ENCODE peak calls at places on chromosomes 2 and 18, in six cellular contexts. One of them, this sample, is unnamed.

GRCh38 chr2:233267516-233268245 is 16.2 kb downstream of the ATG16L1 start:
- DNase-seq in Caco-2: no peak
- DNase-seq in ovary: no peak
- DNase-seq in upper lobe of right lung: no peak
- DNase-seq in HCT116: no peak
- DNase-seq in cardiac muscle cell: no peak
- DNase-seq in this sample: peak

GRCh38 chr2:287471-287885 is 413 bp downstream of the ALKAL2 start:
- DNase-seq in ovary: peak
- DNase-seq in upper lobe of right lung: peak
- DNase-seq in cardiac muscle cell: peak
- DNase-seq in Caco-2: no peak
- DNase-seq in HCT116: no peak
- DNase-seq in this sample: no peak

GRCh38 chr2:216549926-216550690 is 51.5 kb downstream of the RPL37A start:
- DNase-seq in Caco-2: no peak
- DNase-seq in upper lobe of right lung: no peak
- DNase-seq in HCT116: no peak
- DNase-seq in cardiac muscle cell: no peak
- DNase-seq in ovary: no peak
- DNase-seq in this sample: no peak

GRCh38 chr2:29053223-29053622 is 21.1 kb downstream of the PCARE start:
- DNase-seq in upper lobe of right lung: no peak
- DNase-seq in HCT116: peak
- DNase-seq in Caco-2: no peak
- DNase-seq in cardiac muscle cell: no peak
- DNase-seq in ovary: no peak
- DNase-seq in this sample: no peak

GRCh38 chr2:222903234-222904220 is 42.7 kb downstream of the ACSL3 start:
- DNase-seq in ovary: no peak
- DNase-seq in Caco-2: peak
- DNase-seq in upper lobe of right lung: no peak
- DNase-seq in HCT116: no peak
- DNase-seq in cardiac muscle cell: peak
- DNase-seq in this sample: no peak

GRCh38 chr2:80896576-80896975 is 592.0 kb upstream of the LRRTM1 start:
- DNase-seq in HCT116: no peak
- DNase-seq in Caco-2: no peak
- DNase-seq in cardiac muscle cell: no peak
- DNase-seq in ovary: no peak
- DNase-seq in upper lobe of right lung: no peak
- DNase-seq in this sample: no peak

GRCh38 chr18:45276878-45277277 is 338.4 kb upstream of the SLC14A2 start:
- DNase-seq in ovary: no peak
- DNase-seq in Caco-2: no peak
- DNase-seq in upper lobe of right lung: no peak
- DNase-seq in cardiac muscle cell: no peak
- DNase-seq in HCT116: no peak
- DNase-seq in this sample: no peak

GRCh38 chr2:199274-199966 is 64.4 kb downstream of the SH3YL1 start:
- DNase-seq in Caco-2: no peak
- DNase-seq in upper lobe of right lung: no peak
- DNase-seq in cardiac muscle cell: no peak
- DNase-seq in HCT116: no peak
- DNase-seq in ovary: no peak
- DNase-seq in this sample: no peak

GRCh38 chr18:28794459-28795245 is 617.7 kb upstream of the CDH2 start:
- DNase-seq in HCT116: no peak
- DNase-seq in ovary: no peak
- DNase-seq in cardiac muscle cell: peak
- DNase-seq in upper lobe of right lung: no peak
- DNase-seq in Caco-2: no peak
- DNase-seq in this sample: no peak

GRCh38 chr2:241224068-241224850 is 35.8 kb downstream of the ANO7 start:
- DNase-seq in cardiac muscle cell: peak
- DNase-seq in ovary: no peak
- DNase-seq in upper lobe of right lung: no peak
- DNase-seq in HCT116: no peak
- DNase-seq in Caco-2: no peak
- DNase-seq in this sample: no peak

GRCh38 chr18:415627-416612 is 84.6 kb downstream of the COLEC12 start:
- DNase-seq in Caco-2: no peak
- DNase-seq in HCT116: no peak
- DNase-seq in ovary: no peak
- DNase-seq in cardiac muscle cell: peak
- DNase-seq in upper lobe of right lung: no peak
- DNase-seq in this sample: no peak

GRCh38 chr2:168397629-168398028 is 58.4 kb upstream of the CERS6 start:
- DNase-seq in HCT116: no peak
- DNase-seq in Caco-2: no peak
- DNase-seq in ovary: no peak
- DNase-seq in upper lobe of right lung: no peak
- DNase-seq in cardiac muscle cell: no peak
- DNase-seq in this sample: no peak

GRCh38 chr2:6423131-6423530 is 442.6 kb downstream of the CMPK2 start:
- DNase-seq in Caco-2: no peak
- DNase-seq in upper lobe of right lung: no peak
- DNase-seq in cardiac muscle cell: no peak
- DNase-seq in HCT116: no peak
- DNase-seq in ovary: no peak
- DNase-seq in this sample: no peak

GRCh38 chr18:5142859-5143258 is 54.2 kb downstream of the AKAIN1 start:
- DNase-seq in ovary: no peak
- DNase-seq in HCT116: no peak
- DNase-seq in upper lobe of right lung: no peak
- DNase-seq in cardiac muscle cell: no peak
- DNase-seq in Caco-2: peak
- DNase-seq in this sample: no peak

GRCh38 chr2:64153811-64154210 is 9.6 kb upstream of the PELI1 start:
- DNase-seq in ovary: no peak
- DNase-seq in HCT116: no peak
- DNase-seq in upper lobe of right lung: no peak
- DNase-seq in Caco-2: no peak
- DNase-seq in cardiac muscle cell: no peak
- DNase-seq in this sample: no peak

GRCh38 chr2:187541086-187542085 is 12.8 kb downstream of the TFPI start:
- DNase-seq in ovary: no peak
- DNase-seq in Caco-2: no peak
- DNase-seq in HCT116: peak
- DNase-seq in cardiac muscle cell: peak
- DNase-seq in upper lobe of right lung: no peak
- DNase-seq in this sample: no peak

GRCh38 chr2:20391951-20392699 is 41.5 kb upstream of the PUM2 start:
- DNase-seq in HCT116: no peak
- DNase-seq in Caco-2: peak
- DNase-seq in cardiac muscle cell: no peak
- DNase-seq in ovary: no peak
- DNase-seq in upper lobe of right lung: no peak
- DNase-seq in this sample: no peak

GRCh38 chr2:10521356-10521755 is 73.2 kb upstream of the ODC1 start:
- DNase-seq in HCT116: no peak
- DNase-seq in ovary: no peak
- DNase-seq in cardiac muscle cell: no peak
- DNase-seq in upper lobe of right lung: no peak
- DNase-seq in Caco-2: no peak
- DNase-seq in this sample: no peak

GRCh38 chr2:69163109-69163508 is 150.1 kb downstream of the ANTXR1 start:
- DNase-seq in Caco-2: no peak
- DNase-seq in HCT116: peak
- DNase-seq in ovary: no peak
- DNase-seq in upper lobe of right lung: no peak
- DNase-seq in cardiac muscle cell: peak
- DNase-seq in this sample: no peak

GRCh38 chr2:240186191-240186725 is 45.8 kb upstream of the OTOS start:
- DNase-seq in ovary: no peak
- DNase-seq in HCT116: no peak
- DNase-seq in cardiac muscle cell: no peak
- DNase-seq in upper lobe of right lung: peak
- DNase-seq in Caco-2: no peak
- DNase-seq in this sample: no peak

GRCh38 chr18:55577812-55578539 is 10.0 kb downstream of the TCF4 start:
- DNase-seq in ovary: no peak
- DNase-seq in Caco-2: no peak
- DNase-seq in cardiac muscle cell: no peak
- DNase-seq in upper lobe of right lung: no peak
- DNase-seq in HCT116: no peak
- DNase-seq in this sample: no peak

GRCh38 chr2:52995439-52995838 is 772.2 kb upstream of the CHAC2 start:
- DNase-seq in Caco-2: no peak
- DNase-seq in upper lobe of right lung: no peak
- DNase-seq in ovary: no peak
- DNase-seq in HCT116: no peak
- DNase-seq in cardiac muscle cell: no peak
- DNase-seq in this sample: no peak

GRCh38 chr18:54828986-54829385 is 709 bp downstream of the RAB27B start:
- DNase-seq in HCT116: no peak
- DNase-seq in cardiac muscle cell: no peak
- DNase-seq in Caco-2: no peak
- DNase-seq in upper lobe of right lung: no peak
- DNase-seq in ovary: no peak
- DNase-seq in this sample: no peak

GRCh38 chr2:188984126-188984525 is 10.0 kb downstream of the COL3A1 start:
- DNase-seq in ovary: no peak
- DNase-seq in upper lobe of right lung: no peak
- DNase-seq in cardiac muscle cell: peak
- DNase-seq in Caco-2: no peak
- DNase-seq in HCT116: no peak
- DNase-seq in this sample: no peak
- TF ChIP-seq CTCF in ovary: no peak
- TF ChIP-seq CTCF in upper lobe of right lung: peak
- TF ChIP-seq CTCF in cardiac muscle cell: peak
- TF ChIP-seq CTCF in Caco-2: no peak
- TF ChIP-seq CTCF in HCT116: peak
- TF ChIP-seq CTCF in this sample: no peak

GRCh38 chr2:25088817-25089485 is 47.1 kb downstream of the EFR3B start:
- DNase-seq in cardiac muscle cell: no peak
- DNase-seq in Caco-2: no peak
- DNase-seq in upper lobe of right lung: no peak
- DNase-seq in HCT116: no peak
- DNase-seq in ovary: no peak
- DNase-seq in this sample: no peak
- TF ChIP-seq CTCF in cardiac muscle cell: no peak
- TF ChIP-seq CTCF in Caco-2: no peak
- TF ChIP-seq CTCF in upper lobe of right lung: no peak
- TF ChIP-seq CTCF in HCT116: no peak
- TF ChIP-seq CTCF in ovary: no peak
- TF ChIP-seq CTCF in this sample: no peak

GRCh38 chr2:214310319-214310718 is 100.5 kb upstream of the VWC2L start:
- DNase-seq in upper lobe of right lung: no peak
- DNase-seq in HCT116: no peak
- DNase-seq in cardiac muscle cell: no peak
- DNase-seq in ovary: no peak
- DNase-seq in Caco-2: no peak
- DNase-seq in this sample: no peak
- TF ChIP-seq CTCF in upper lobe of right lung: no peak
- TF ChIP-seq CTCF in HCT116: peak
- TF ChIP-seq CTCF in cardiac muscle cell: no peak
- TF ChIP-seq CTCF in ovary: no peak
- TF ChIP-seq CTCF in Caco-2: peak
- TF ChIP-seq CTCF in this sample: no peak

GRCh38 chr18:13831864-13832508 is 8.0 kb downstream of the MC5R start:
- DNase-seq in Caco-2: no peak
- DNase-seq in upper lobe of right lung: no peak
- DNase-seq in HCT116: peak
- DNase-seq in ovary: no peak
- DNase-seq in cardiac muscle cell: no peak
- DNase-seq in this sample: no peak
- TF ChIP-seq CTCF in Caco-2: peak
- TF ChIP-seq CTCF in upper lobe of right lung: no peak
- TF ChIP-seq CTCF in HCT116: peak
- TF ChIP-seq CTCF in ovary: no peak
- TF ChIP-seq CTCF in cardiac muscle cell: no peak
- TF ChIP-seq CTCF in this sample: no peak

GRCh38 chr18:24546304-24546703 is 85.9 kb downstream of the HRH4 start:
- DNase-seq in cardiac muscle cell: peak
- DNase-seq in Caco-2: no peak
- DNase-seq in HCT116: no peak
- DNase-seq in ovary: no peak
- DNase-seq in upper lobe of right lung: no peak
- DNase-seq in this sample: no peak

GRCh38 chr18:24544141-24544498 is 83.7 kb downstream of the HRH4 start:
- DNase-seq in HCT116: peak
- DNase-seq in cardiac muscle cell: peak
- DNase-seq in ovary: no peak
- DNase-seq in Caco-2: no peak
- DNase-seq in upper lobe of right lung: no peak
- DNase-seq in this sample: no peak

GRCh38 chr18:24544949-24545348 is 84.5 kb downstream of the HRH4 start:
- DNase-seq in cardiac muscle cell: no peak
- DNase-seq in upper lobe of right lung: no peak
- DNase-seq in Caco-2: no peak
- DNase-seq in ovary: no peak
- DNase-seq in HCT116: no peak
- DNase-seq in this sample: no peak

GRCh38 chr18:24540896-24541295 is 80.5 kb downstream of the HRH4 start:
- DNase-seq in cardiac muscle cell: no peak
- DNase-seq in upper lobe of right lung: no peak
- DNase-seq in ovary: no peak
- DNase-seq in Caco-2: no peak
- DNase-seq in HCT116: no peak
- DNase-seq in this sample: no peak

DNA sequence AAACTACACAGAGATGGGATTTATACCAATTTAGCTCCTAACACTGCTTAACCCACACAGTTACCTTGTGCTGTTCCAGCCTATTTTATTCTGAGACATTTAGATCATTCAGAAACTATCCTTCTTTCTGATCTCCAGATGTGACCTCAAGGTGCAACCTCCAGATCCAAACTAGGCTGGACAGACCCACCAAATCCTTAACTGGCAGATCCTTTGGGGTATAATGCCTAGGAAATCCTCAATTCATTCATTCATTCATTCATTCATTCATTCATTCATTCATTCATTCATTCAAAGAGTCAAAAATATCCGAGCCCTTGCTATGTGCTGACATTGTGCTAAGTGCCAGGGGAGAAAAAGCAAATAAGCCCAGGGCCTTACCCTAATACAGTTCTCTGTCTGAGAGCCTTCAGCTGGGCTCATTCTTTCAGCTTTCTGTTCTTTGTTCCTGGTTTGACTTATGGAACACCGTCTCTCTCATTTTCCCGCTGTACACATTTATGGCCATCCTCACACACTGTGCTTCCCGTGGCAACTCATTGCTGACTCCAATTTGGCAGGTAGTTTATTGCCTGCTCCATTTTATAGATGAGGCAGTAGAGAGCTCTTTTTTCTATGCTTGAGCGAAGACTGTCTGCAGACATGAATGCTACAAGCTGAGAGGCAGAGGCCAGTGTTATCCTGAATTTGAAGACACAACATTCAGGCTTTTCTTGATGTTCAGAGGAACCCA is 83.1 kb downstream of the HRH4 start:
- DNase-seq in Caco-2: no peak
- DNase-seq in ovary: no peak
- DNase-seq in cardiac muscle cell: no peak
- DNase-seq in upper lobe of right lung: no peak
- DNase-seq in HCT116: no peak
- DNase-seq in this sample: no peak
- TF ChIP-seq CTCF in Caco-2: no peak
- TF ChIP-seq CTCF in ovary: no peak
- TF ChIP-seq CTCF in cardiac muscle cell: no peak
- TF ChIP-seq CTCF in upper lobe of right lung: no peak
- TF ChIP-seq CTCF in HCT116: no peak
- TF ChIP-seq CTCF in this sample: no peak

GRCh38 chr2:212520340-212520739 is 18.3 kb downstream of the ERBB4 start:
- DNase-seq in upper lobe of right lung: no peak
- DNase-seq in ovary: no peak
- DNase-seq in cardiac muscle cell: no peak
- DNase-seq in Caco-2: no peak
- DNase-seq in HCT116: peak
- DNase-seq in this sample: no peak
- TF ChIP-seq CTCF in upper lobe of right lung: peak
- TF ChIP-seq CTCF in ovary: no peak
- TF ChIP-seq CTCF in cardiac muscle cell: no peak
- TF ChIP-seq CTCF in Caco-2: no peak
- TF ChIP-seq CTCF in HCT116: peak
- TF ChIP-seq CTCF in this sample: no peak

This sample was measured in activated B cell treated with CpG ODN at 0.5 μM for 24 hours.